ENCODE peak calls at places on chromosomes 16 and 17, in nine cellular contexts. B, L, F, Q, I, Y, M, X and R are unnamed samples.

GRCh38 chr17:67830440-67830839 is 5.1 kb downstream of the BPTF start:
- DNase-seq in B (no peak), L (no peak), F (no peak), Q (no peak), I (no peak), Y (no peak), M (no peak), X (no peak), R (no peak)

GRCh38 chr17:17493249-17493985 is 2.8 kb downstream of the RASD1 start:
- DNase-seq in B (no peak), L (no peak), F (peak), Q (no peak), I (no peak), Y (no peak), M (no peak), X (no peak), R (no peak)

GRCh38 chr17:73316919-73317505 is 5.2 kb upstream of the CDC42EP4 start:
- DNase-seq in B (no peak), L (no peak), F (no peak), Q (peak), I (no peak), Y (no peak), M (no peak), X (no peak), R (no peak)

GRCh38 chr17:18157354-18157985 is 26.2 kb upstream of the ALKBH5 start:
- DNase-seq in B (no peak), L (no peak), F (no peak), Q (peak), I (no peak), Y (no peak), M (no peak), X (no peak), R (no peak)

GRCh38 chr16:88430185-88430523 is 22.9 kb upstream of the ZFPM1 start:
- DNase-seq in B (no peak), L (no peak), F (no peak), Q (peak), I (no peak), Y (no peak), M (no peak), X (no peak), R (no peak)

GRCh38 chr17:41959030-41959335 is 7.6 kb upstream of the CNP start:
- DNase-seq in B (no peak), L (no peak), F (no peak), Q (no peak), I (no peak), Y (no peak), M (no peak), X (no peak), R (no peak)

GRCh38 chr16:67302076-67302475 is 22.7 kb downstream of the PLEKHG4 start:
- DNase-seq in B (no peak), L (no peak), F (no peak), Q (no peak), I (no peak), Y (no peak), M (no peak), X (no peak), R (no peak)

GRCh38 chr17:19310151-19310550 is 52.4 kb downstream of the B9D1 start:
- DNase-seq in B (no peak), L (no peak), F (no peak), Q (no peak), I (no peak), Y (no peak), M (no peak), X (no peak), R (no peak)

GRCh38 chr17:32519769-32520701 is 33.2 kb downstream of the CDK5R1 start:
- DNase-seq in B (no peak), L (no peak), F (peak), Q (peak), I (no peak), Y (peak), M (no peak), X (peak), R (no peak)

GRCh38 chr16:48523415-48524204 is 86.4 kb downstream of the N4BP1 start:
- DNase-seq in B (no peak), L (no peak), F (no peak), Q (no peak), I (no peak), Y (no peak), M (no peak), X (no peak), R (no peak)

GRCh38 chr16:73743665-73744496 is 552.7 kb upstream of the PSMD7 start:
- DNase-seq in B (no peak), L (no peak), F (no peak), Q (no peak), I (no peak), Y (no peak), M (no peak), X (no peak), R (no peak)
- TF ChIP-seq CTCF in B (no peak), L (peak), F (no peak), Q (no peak), I (no peak), Y (no peak), M (no peak), X (peak), R (peak)

GRCh38 chr17:59154721-59155438 is at the start of gene SKA2:
- DNase-seq in B (peak), L (no peak), F (no peak), Q (no peak), I (no peak), Y (no peak), M (no peak), X (no peak), R (peak)
- TF ChIP-seq CTCF in B (peak), L (no peak), F (no peak), Q (no peak), I (no peak), Y (no peak), M (no peak), X (no peak), R (no peak)

DNA sequence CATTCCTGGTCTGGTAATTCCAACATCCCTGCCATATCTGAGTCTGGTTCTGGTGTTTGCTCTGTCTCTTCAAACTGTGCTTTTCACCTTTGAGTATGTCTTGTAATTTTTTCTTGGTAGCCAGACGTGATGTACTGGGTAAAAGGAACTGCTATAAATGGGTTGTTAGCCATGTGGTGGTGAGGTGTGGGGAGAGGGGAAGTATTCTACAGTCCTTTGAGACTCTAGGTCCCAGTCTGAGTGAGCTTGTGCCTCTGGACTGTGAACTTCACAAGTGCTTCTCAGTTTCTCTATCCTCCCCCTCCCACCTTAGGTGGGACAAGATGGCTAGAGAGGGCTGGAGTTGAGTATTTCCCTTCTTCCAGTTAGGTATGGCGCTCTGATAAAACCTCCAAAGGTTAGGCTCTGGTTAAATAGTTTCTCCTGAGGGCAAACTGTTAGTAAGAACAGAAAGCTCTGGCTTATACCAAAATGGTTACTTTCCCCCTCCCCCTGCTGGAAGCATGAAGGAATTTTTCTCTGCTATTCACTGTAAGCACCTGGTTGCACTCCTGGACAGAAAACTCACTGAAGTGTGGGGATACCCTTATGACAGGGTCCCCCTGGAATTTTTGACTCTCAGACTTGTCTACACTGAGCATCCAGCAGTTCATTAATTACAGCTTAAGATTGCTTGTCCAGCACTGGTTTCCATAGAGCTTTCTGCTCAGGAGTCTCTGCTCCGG is 87.8 kb downstream of the MARCHF10 start:
- DNase-seq in B (no peak), L (no peak), F (peak), Q (no peak), I (no peak), Y (no peak), M (no peak), X (peak), R (no peak)
- TF ChIP-seq CTCF in B (no peak), L (no peak), F (peak), Q (no peak), I (peak), Y (peak), M (no peak), X (peak), R (peak)

GRCh38 chr16:19086322-19087199 is 19.1 kb downstream of the COQ7 start:
- DNase-seq in B (peak), L (peak), F (peak), Q (peak), I (no peak), Y (peak), M (peak), X (peak), R (peak)
- TF ChIP-seq CTCF in B (peak), L (peak), F (peak), Q (peak), I (peak), Y (peak), M (peak), X (peak), R (peak)

GRCh38 chr17:81915331-81915730 is 2.6 kb downstream of the SIRT7 start:
- DNase-seq in B (no peak), L (no peak), F (no peak), Q (no peak), I (no peak), Y (no peak), M (no peak), X (no peak), R (no peak)

GRCh38 chr17:81912441-81913309 is 1.5 kb upstream of the PCYT2 start:
- DNase-seq in B (no peak), L (no peak), F (peak), Q (no peak), I (no peak), Y (no peak), M (no peak), X (no peak), R (no peak)

GRCh38 chr17:81911969-81912368 is 770 bp upstream of the PCYT2 start:
- DNase-seq in B (no peak), L (no peak), F (no peak), Q (no peak), I (no peak), Y (no peak), M (no peak), X (no peak), R (no peak)

GRCh38 chr17:81914103-81914850 is 3.1 kb upstream of the PCYT2 start:
- DNase-seq in B (no peak), L (no peak), F (no peak), Q (no peak), I (no peak), Y (no peak), M (no peak), X (no peak), R (no peak)

DNA sequence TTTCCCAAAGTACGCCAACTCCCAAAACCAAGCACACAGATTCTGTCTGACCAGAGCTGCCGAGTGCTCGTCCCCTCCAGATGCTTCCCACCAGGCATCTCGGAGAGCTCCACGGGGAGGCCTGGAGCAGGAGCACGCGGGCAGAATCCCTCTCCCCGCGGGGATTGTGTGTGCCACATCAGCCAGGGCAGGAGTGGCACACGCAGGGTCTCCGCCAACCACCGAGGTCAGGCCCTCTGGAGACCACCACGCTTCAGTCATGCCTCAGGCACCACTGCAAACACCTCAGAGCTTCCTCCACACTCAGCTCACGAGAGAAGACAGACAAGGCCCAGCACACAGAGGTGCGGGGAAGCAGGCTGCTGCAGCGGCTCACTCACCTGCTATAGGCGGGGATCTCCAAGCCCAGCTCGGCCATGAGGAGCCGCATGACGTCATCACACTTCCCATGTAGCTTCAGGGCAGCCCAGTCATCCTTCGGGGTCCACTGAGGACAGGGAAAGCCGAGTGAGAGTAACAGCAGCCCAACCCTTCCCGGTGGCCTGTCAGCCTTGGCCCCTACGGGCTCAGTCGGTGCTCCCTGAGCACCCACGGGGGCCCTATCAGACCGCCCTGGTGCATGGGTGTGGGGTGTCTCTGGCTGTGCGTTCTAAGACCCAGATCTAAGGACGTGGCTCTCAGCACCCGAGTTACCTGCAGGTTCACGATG is 2.3 kb upstream of the PCYT2 start:
- DNase-seq in B (no peak), L (no peak), F (peak), Q (no peak), I (no peak), Y (no peak), M (no peak), X (no peak), R (no peak)
- TF ChIP-seq CTCF in B (no peak), L (no peak), F (no peak), Q (no peak), I (no peak), Y (no peak), M (no peak), X (no peak), R (no peak)

DNA sequence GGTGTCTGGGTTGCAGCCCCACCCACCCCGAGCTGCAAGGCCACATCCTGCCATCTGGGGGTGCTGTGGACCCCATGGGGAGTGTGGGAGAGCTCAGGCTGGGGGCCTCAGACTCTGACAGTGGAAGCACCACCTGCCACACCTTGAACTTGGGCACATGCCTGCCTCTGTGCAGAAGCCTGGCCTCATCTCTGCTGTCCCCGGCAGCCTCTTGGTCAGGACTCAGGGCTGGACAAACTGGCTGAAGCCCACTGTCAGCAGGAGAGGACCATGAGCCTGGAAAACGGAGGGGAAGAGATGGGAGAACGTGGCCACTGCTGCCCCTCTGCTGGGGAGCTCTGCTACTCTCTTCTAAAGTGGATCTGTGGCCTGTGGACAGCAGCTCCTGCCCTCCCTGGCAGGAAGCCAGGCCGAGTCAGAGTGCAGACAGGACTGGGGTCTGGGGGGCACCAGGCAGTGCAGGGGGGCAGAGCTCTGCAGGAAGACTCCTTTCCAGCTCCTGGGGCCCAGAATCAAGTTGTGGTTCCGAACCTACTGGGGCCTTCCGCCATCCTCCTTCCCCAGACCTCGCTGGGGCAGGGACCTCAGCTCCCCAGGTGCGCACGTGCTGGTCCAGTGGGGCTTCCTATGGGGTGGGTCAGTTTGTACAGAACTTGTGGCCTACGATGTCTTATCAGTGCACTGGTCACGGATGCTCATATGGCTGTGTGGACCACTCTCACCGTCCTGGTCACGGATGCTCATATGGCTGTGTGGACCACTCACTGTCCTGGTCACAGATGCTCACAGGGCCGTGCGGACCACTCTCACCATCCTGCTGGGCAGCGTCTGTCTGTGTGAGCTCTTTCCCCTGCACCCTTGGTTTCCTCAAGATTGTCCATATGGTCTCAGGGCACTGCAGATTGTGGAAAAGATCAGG is 207.7 kb downstream of the LAT start:
- DNase-seq in B (peak), L (no peak), F (no peak), Q (no peak), I (no peak), Y (no peak), M (no peak), X (no peak), R (no peak)
- TF ChIP-seq CTCF in B (no peak), L (peak), F (no peak), Q (peak), I (peak), Y (peak), M (peak), X (peak), R (no peak)